ENCODE peak calls at places on chromosomes 16 and 17, in nine cellular contexts. I is ascending aorta, E is PC-3, G is H9, S is HCT116, W is tibial artery, Q is PC-9, F is neural progenitor cell, X is left ventricle myocardium inferior. N is an unnamed sample.

GRCh38 chr16:72645526-72645925 is 402.4 kb downstream of the ZFHX3 start:
- DNase-seq in W (no peak), G (no peak), I (no peak), X (no peak), S (no peak), F (no peak), E (no peak), Q (no peak), N (no peak)

GRCh38 chr17:70366421-70366820 is 197.1 kb downstream of the KCNJ2 start:
- DNase-seq in Q (no peak), G (peak; percentile 61), W (no peak), E (no peak), S (no peak), I (no peak), X (no peak), F (no peak), N (no peak)

GRCh38 chr16:2047330-2048115 is at the start of the genes NTHL1 and TSC2:
- DNase-seq in E (peak; percentile 92), Q (peak; percentile 89), X (peak; percentile 97), G (peak; percentile 98), S (peak; percentile 91), F (peak; percentile 99), W (peak; percentile 98), I (peak; percentile 88), N (peak; percentile 98)

GRCh38 chr16:73714976-73715375 is 581.6 kb upstream of the PSMD7 start:
- DNase-seq in Q (no peak), F (no peak), I (no peak), E (no peak), W (no peak), S (no peak), X (no peak), G (no peak), N (no peak)

GRCh38 chr17:78834571-78834970 is 6.0 kb downstream of the USP36 start:
- DNase-seq in I (no peak), Q (no peak), X (no peak), E (no peak), W (no peak), F (no peak), G (no peak), S (no peak), N (no peak)

GRCh38 chr16:73265124-73265838 is 217.4 kb upstream of the ZFHX3 start:
- DNase-seq in E (no peak), G (peak; percentile 44), F (no peak), Q (no peak), S (no peak), W (no peak), I (no peak), X (no peak), N (no peak)

GRCh38 chr17:47276444-47276843 is 22.8 kb downstream of the ITGB3 start:
- DNase-seq in X (no peak), G (no peak), I (no peak), S (no peak), E (no peak), F (no peak), W (no peak), Q (no peak), N (no peak)

GRCh38 chr16:87576191-87576590 is 26.1 kb upstream of the JPH3 start:
- DNase-seq in W (no peak), Q (no peak), F (peak; percentile 44), S (no peak), X (no peak), E (no peak), G (peak; percentile 79), I (no peak), N (no peak)

GRCh38 chr16:70646260-70647241 is at the start of gene IL34:
- DNase-seq in X (no peak), W (no peak), G (peak; percentile 26), S (no peak), E (no peak), I (no peak), Q (no peak), F (no peak), N (no peak)

GRCh38 chr17:58331815-58332719 is 3.5 kb upstream of the TSPOAP1 start:
- DNase-seq in I (peak; percentile 52), Q (no peak), E (no peak), F (no peak), X (peak; percentile 74), W (peak; percentile 81), S (no peak), G (peak; percentile 33), N (peak; percentile 74)

GRCh38 chr16:12229759-12230594 is 253.4 kb downstream of the SNX29 start:
- DNase-seq in Q (no peak), F (no peak), E (peak; percentile 83), S (no peak), G (no peak), X (no peak), I (no peak), W (no peak), N (no peak)

GRCh38 chr16:49608801-49609200 is 235.2 kb downstream of the C16orf78 start:
- DNase-seq in S (peak; percentile 24), Q (no peak), W (peak; percentile 66), X (no peak), G (peak; percentile 50), E (no peak), F (peak; percentile 53), I (no peak), N (no peak)

GRCh38 chr16:82111944-82112343 is 58.1 kb downstream of the MPHOSPH6 start:
- DNase-seq in Q (peak; percentile 65), G (no peak), I (no peak), X (no peak), W (no peak), S (no peak), F (no peak), E (peak; percentile 44), N (no peak)

GRCh38 chr17:9021158-9021984 is at the start of gene NTN1:
- DNase-seq in I (no peak), W (peak; percentile 81), G (peak; percentile 63), X (peak; percentile 59), F (peak; percentile 83), S (no peak), Q (no peak), E (peak; percentile 17), N (no peak)

GRCh38 chr17:80656590-80656989 is 112.0 kb downstream of the RPTOR start:
- DNase-seq in E (no peak), G (no peak), Q (no peak), I (no peak), W (no peak), S (no peak), F (peak; percentile 46), X (no peak), N (no peak)

GRCh38 chr17:33086878-33087277 is 95.2 kb downstream of the SPACA3 start:
- DNase-seq in S (no peak), X (no peak), Q (no peak), F (no peak), E (no peak), W (no peak), G (no peak), I (no peak), N (no peak)

GRCh38 chr17:76527430-76528111 is 9.9 kb downstream of the CYGB start:
- DNase-seq in W (no peak), Q (peak; percentile 52), G (peak; percentile 92), I (peak; percentile 66), F (peak; percentile 62), X (peak; percentile 73), S (no peak), E (peak; percentile 85), N (peak; percentile 57)

GRCh38 chr16:17227278-17227677 is 243.5 kb downstream of the XYLT1 start:
- DNase-seq in X (no peak), S (peak; percentile 12), F (no peak), G (peak; percentile 66), Q (no peak), E (no peak), I (no peak), W (no peak), N (no peak)

GRCh38 chr16:84543931-84544776 is 39.7 kb upstream of the MEAK7 start:
- DNase-seq in W (no peak), S (no peak), E (no peak), G (no peak), I (no peak), Q (no peak), F (no peak), X (no peak), N (no peak)

GRCh38 chr17:83190601-83191387 is 111.4 kb downstream of the METRNL start:
- DNase-seq in W (peak; percentile 62), E (no peak), G (no peak), F (no peak), Q (no peak), X (no peak), I (peak; percentile 3), S (no peak), N (peak; percentile 26)

GRCh38 chr17:2751482-2751881 is 2.0 kb upstream of the CCDC92B start:
- DNase-seq in S (no peak), I (no peak), G (peak; percentile 67), W (no peak), X (no peak), F (peak; percentile 50), Q (no peak), E (no peak), N (no peak)
- TF ChIP-seq CTCF in S (no peak), I (no peak), G (peak; percentile 21), W (no peak), X (no peak), F (peak; percentile 15), Q (no peak), E (peak; percentile 12), N (no peak)

GRCh38 chr17:65550075-65550635 is 11.3 kb downstream of the AXIN2 start:
- DNase-seq in F (peak; percentile 92), W (no peak), E (no peak), G (no peak), S (no peak), Q (peak; percentile 9), I (no peak), X (no peak), N (no peak)
- H3K4me1 ChIP-seq in F (peaks cover 53% of the 10 kb centered on the region), W (no peaks in the 10 kb centered on the region), E (no peaks in the 10 kb centered on the region), G (peaks cover 13% of the 10 kb centered on the region), S (peaks cover 13% of the 10 kb centered on the region), Q (no peaks in the 10 kb centered on the region), I (peaks cover 17% of the 10 kb centered on the region), X (peaks cover 22% of the 10 kb centered on the region), N (peaks cover 38% of the 10 kb centered on the region)

GRCh38 chr17:28912938-28913333 is 10.1 kb upstream of the DHRS13 start:
- DNase-seq in G (no peak), E (no peak), X (no peak), I (no peak), F (no peak), W (no peak), S (no peak), Q (no peak), N (no peak)
- TF ChIP-seq CTCF in G (no peak), E (no peak), X (no peak), I (no peak), F (no peak), W (no peak), S (no peak), Q (no peak), N (no peak)

DNA sequence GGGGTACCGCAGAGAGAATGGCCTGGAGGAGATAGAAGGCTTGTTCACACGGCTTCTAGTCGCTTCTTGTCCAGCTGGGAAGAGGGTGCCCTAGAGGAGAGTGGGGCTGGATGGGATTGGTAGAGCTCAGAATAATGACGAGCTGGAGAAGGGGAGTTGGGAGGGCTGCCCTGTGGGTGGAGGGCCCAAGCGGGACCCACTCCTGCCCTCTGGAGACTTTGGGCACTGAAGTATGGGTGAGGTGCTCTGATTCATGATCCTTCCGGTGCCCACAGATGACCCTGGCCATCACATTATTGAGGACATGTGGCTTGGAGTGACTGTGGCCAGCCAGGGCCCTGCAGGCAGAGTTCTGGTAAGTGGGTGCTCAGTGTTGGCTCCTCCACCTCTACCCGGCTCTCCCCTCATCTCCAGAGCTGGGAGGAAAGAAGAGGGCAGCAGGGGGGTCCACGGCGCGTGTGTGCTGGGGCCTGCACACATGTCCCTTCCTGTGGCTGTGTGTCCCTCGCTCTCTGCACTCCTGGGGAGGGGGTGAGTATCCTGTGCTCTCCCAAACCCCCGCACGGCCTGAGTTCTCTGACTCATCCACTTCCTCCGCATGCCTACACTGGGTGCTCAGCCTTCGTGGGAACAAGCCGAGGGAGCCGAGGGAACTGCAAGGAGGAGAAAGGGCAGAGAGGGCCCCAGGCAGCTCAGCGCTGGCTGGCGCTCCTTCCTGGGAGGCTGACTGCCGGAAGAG is 8.5 kb downstream of the ITGA3 start:
- DNase-seq in W (peak; percentile 92), F (no peak), Q (peak; percentile 98), G (no peak), E (peak; percentile 100), S (peak; percentile 86), I (peak; percentile 72), X (no peak), N (peak; percentile 72)
- H3K4me1 ChIP-seq in W (no peaks in the 10 kb centered on the region), F (no peaks in the 10 kb centered on the region), Q (peaks cover 82% of the 10 kb centered on the region), G (no peaks in the 10 kb centered on the region), E (peaks cover 76% of the 10 kb centered on the region), S (peaks cover 76% of the 10 kb centered on the region), I (peaks cover 42% of the 10 kb centered on the region), X (peaks cover 85% of the 10 kb centered on the region), N (peaks cover 39% of the 10 kb centered on the region)

N was measured in lung.